ENCODE peak calls at places on chromosome 1, in six cellular contexts. K is heart left ventricle; X is CD8-positive, alpha-beta T cell; T is tibial artery; M is fibroblast of lung; B is transverse colon. P is an unnamed sample. For H3K4me1, the result is how much of the 10 kb centered on the place peaks cover.

GRCh38 chr1:238489006-238489405 is 598.3 kb upstream of the ZP4 start:
- DNase-seq in T (no peak), K (no peak), B (no peak), X (no peak), M (peak), P (no peak)

GRCh38 chr1:116122955-116123757 is 12.0 kb downstream of the MAB21L3 start:
- DNase-seq in M (peak), T (no peak), B (peak), X (no peak), K (no peak), P (no peak)

GRCh38 chr1:181152892-181153633 is 64.6 kb downstream of the IER5 start:
- DNase-seq in M (peak), K (peak), T (peak), B (peak), X (no peak), P (no peak)

GRCh38 chr1:14952626-14953314 is 200.8 kb upstream of the TMEM51 start:
- DNase-seq in T (no peak), K (no peak), M (no peak), X (no peak), B (no peak), P (no peak)

GRCh38 chr1:205676597-205676996 is 3.7 kb downstream of the SLC45A3 start:
- DNase-seq in B (no peak), T (no peak), X (no peak), M (no peak), K (no peak), P (no peak)

GRCh38 chr1:165069829-165070228 is 286.7 kb downstream of the LMX1A start:
- DNase-seq in X (no peak), M (no peak), K (no peak), T (no peak), B (peak), P (no peak)

GRCh38 chr1:226187380-226187779 is 839 bp upstream of the ACBD3 start:
- DNase-seq in B (no peak), M (no peak), X (no peak), K (no peak), T (no peak), P (no peak)

GRCh38 chr1:87045757-87046422 is 131.5 kb downstream of the HS2ST1 start:
- DNase-seq in M (no peak), X (peak), T (no peak), K (no peak), B (no peak), P (no peak)

GRCh38 chr1:222970040-222970439 is 155.2 kb downstream of the DISP1 start:
- DNase-seq in M (no peak), K (no peak), B (no peak), T (no peak), X (no peak), P (no peak)

DNA sequence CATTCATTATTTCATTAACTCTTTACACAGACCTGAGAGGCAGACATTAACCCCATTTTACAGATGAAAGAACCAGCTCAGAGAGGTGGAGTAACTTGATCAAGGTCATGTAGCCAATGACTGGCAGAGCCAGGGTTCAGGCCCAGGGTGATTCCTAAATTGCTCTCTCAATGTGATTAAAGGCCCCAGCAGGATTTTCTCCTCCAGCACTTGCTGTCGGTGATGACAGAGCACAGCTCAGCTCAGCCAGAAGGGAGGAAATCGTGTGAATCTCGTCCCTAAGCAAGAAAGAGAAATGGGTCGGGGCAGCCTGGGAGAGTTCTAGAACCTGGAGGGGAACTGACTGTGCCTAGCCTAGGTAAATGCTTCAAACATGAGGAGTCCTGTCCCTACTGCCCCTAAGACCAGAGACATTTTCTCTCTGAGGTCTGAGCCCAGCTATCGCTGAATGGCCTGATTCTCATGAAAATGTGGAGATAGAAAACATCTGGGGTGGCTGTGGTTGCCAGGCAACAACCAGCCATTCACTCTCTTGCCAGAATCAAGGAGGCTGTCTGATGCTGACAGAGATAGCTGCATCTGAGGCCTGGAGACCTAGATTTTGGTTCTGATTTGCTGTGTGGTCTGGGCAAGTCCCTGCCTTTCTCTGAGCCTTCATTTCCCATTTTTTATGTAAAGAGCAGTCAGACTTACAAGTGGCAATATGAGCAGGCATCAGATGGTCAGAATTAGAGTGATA is 19.6 kb upstream of the RNF19B start:
- DNase-seq in M (peak), T (no peak), B (no peak), X (no peak), K (no peak), P (no peak)
- H3K4me1 ChIP-seq in M (under half), T (under half), B (under half), X (under half), K (under half), P (under half)

GRCh38 chr1:102434421-102434820 is 437.7 kb upstream of the OLFM3 start:
- DNase-seq in B (no peak), M (no peak), X (no peak), T (no peak), K (no peak), P (no peak)
- TF ChIP-seq CTCF in B (no peak), M (peak), X (no peak), T (no peak), K (no peak), P (no peak)

GRCh38 chr1:6030547-6031261 is 15.0 kb upstream of the KCNAB2 start:
- DNase-seq in K (no peak), M (no peak), X (no peak), B (no peak), T (no peak), P (no peak)
- H3K4me1 ChIP-seq in K (under half), M (under half), X (half or more), B (under half), T (under half), P (under half)

GRCh38 chr1:229884765-229885164 is 182.3 kb upstream of the GALNT2 start:
- DNase-seq in M (no peak), B (no peak), X (no peak), K (no peak), T (no peak), P (no peak)
- TF ChIP-seq CTCF in M (no peak), B (no peak), X (no peak), K (no peak), T (no peak), P (peak)

P was measured in keratinocyte.